ENCODE peak calls at places on chromosomes 4 and X, in four cellular contexts. One of them, this sample, is unnamed.

GRCh38 chrX:134406230-134406794 is 53.7 kb upstream of the HPRT1 start:
- DNase-seq in K562: peak; percentile 40
- DNase-seq in HepG2: no peak
- DNase-seq in GM12878: no peak
- DNase-seq in this sample: no peak

GRCh38 chrX:3371163-3371562 is 24.7 kb upstream of the MXRA5 start:
- DNase-seq in HepG2: no peak
- DNase-seq in K562: no peak
- DNase-seq in GM12878: no peak
- DNase-seq in this sample: no peak

GRCh38 chr4:105992641-105993305 is 97.5 kb downstream of the NPNT start:
- DNase-seq in K562: no peak
- DNase-seq in GM12878: no peak
- DNase-seq in HepG2: no peak
- DNase-seq in this sample: no peak

GRCh38 chr4:125115476-125115875 is 199.3 kb upstream of the FAT4 start:
- DNase-seq in HepG2: no peak
- DNase-seq in K562: no peak
- DNase-seq in GM12878: no peak
- DNase-seq in this sample: no peak

GRCh38 chr4:173411106-173411703 is 12.3 kb upstream of the SCRG1 start:
- DNase-seq in K562: no peak
- DNase-seq in HepG2: no peak
- DNase-seq in GM12878: no peak
- DNase-seq in this sample: no peak

GRCh38 chrX:132171478-132171877 is 43.7 kb upstream of the FRMD7 start:
- DNase-seq in HepG2: peak; percentile 33
- DNase-seq in K562: peak; percentile 6
- DNase-seq in GM12878: no peak
- DNase-seq in this sample: no peak

GRCh38 chr4:1834047-1834769 is 21.7 kb downstream of the LETM1 start:
- DNase-seq in GM12878: peak; percentile 55
- DNase-seq in K562: no peak
- DNase-seq in HepG2: no peak
- DNase-seq in this sample: no peak

GRCh38 chr4:138162259-138162658 is 79.9 kb downstream of the SLC7A11 start:
- DNase-seq in K562: no peak
- DNase-seq in HepG2: no peak
- DNase-seq in GM12878: no peak
- DNase-seq in this sample: no peak

GRCh38 chrX:109485470-109486340 is 3.8 kb upstream of the GUCY2F start:
- DNase-seq in K562: peak; percentile 51
- DNase-seq in GM12878: peak; percentile 34
- DNase-seq in HepG2: peak; percentile 47
- DNase-seq in this sample: peak; percentile 33

GRCh38 chrX:118502121-118502794 is 6.6 kb downstream of the DOCK11 start:
- DNase-seq in HepG2: no peak
- DNase-seq in K562: peak; percentile 32
- DNase-seq in GM12878: no peak
- DNase-seq in this sample: no peak

GRCh38 chr4:94757192-94758140 is at the start of gene BMPR1B:
- DNase-seq in GM12878: no peak
- DNase-seq in K562: no peak
- DNase-seq in HepG2: no peak
- DNase-seq in this sample: peak; percentile 24

GRCh38 chrX:120260369-120260768 is 9.8 kb downstream of the ZBTB33 start:
- DNase-seq in GM12878: no peak
- DNase-seq in HepG2: no peak
- DNase-seq in K562: no peak
- DNase-seq in this sample: no peak

GRCh38 chrX:40380649-40381488 is 199.9 kb upstream of the ATP6AP2 start:
- DNase-seq in HepG2: no peak
- DNase-seq in K562: no peak
- DNase-seq in GM12878: no peak
- DNase-seq in this sample: no peak

GRCh38 chrX:153635388-153635787 is 11.6 kb upstream of the DUSP9 start:
- DNase-seq in GM12878: no peak
- DNase-seq in K562: no peak
- DNase-seq in HepG2: no peak
- DNase-seq in this sample: no peak

GRCh38 chrX:21374994-21375794 is 976 bp downstream of the CNKSR2 start:
- DNase-seq in HepG2: no peak
- DNase-seq in GM12878: no peak
- DNase-seq in K562: no peak
- DNase-seq in this sample: peak; percentile 10

GRCh38 chr4:127533028-127533700 is 99.6 kb upstream of the INTU start:
- DNase-seq in HepG2: no peak
- DNase-seq in K562: peak; percentile 32
- DNase-seq in GM12878: no peak
- DNase-seq in this sample: no peak

GRCh38 chr4:123997116-123997515 is 600.5 kb downstream of the SPRY1 start:
- DNase-seq in HepG2: peak; percentile 3
- DNase-seq in GM12878: no peak
- DNase-seq in K562: no peak
- DNase-seq in this sample: no peak

GRCh38 chr4:4426511-4427477 is 39.9 kb downstream of the NSG1 start:
- DNase-seq in K562: no peak
- DNase-seq in GM12878: no peak
- DNase-seq in HepG2: no peak
- DNase-seq in this sample: peak; percentile 68

GRCh38 chrX:75038925-75039324 is 113.7 kb upstream of the NEXMIF start:
- DNase-seq in HepG2: peak; percentile 10
- DNase-seq in K562: no peak
- DNase-seq in GM12878: peak; percentile 11
- DNase-seq in this sample: peak; percentile 11

GRCh38 chrX:120749141-120749846 is 119.4 kb upstream of the C1GALT1C1 start:
- DNase-seq in GM12878: no peak
- DNase-seq in K562: no peak
- DNase-seq in HepG2: no peak
- DNase-seq in this sample: no peak

GRCh38 chr4:71338846-71339593 is at the start of gene SLC4A4:
- DNase-seq in GM12878: peak; percentile 70
- DNase-seq in HepG2: no peak
- DNase-seq in K562: no peak
- DNase-seq in this sample: no peak

GRCh38 chr4:8303081-8303480 is 33.5 kb downstream of the HTRA3 start:
- DNase-seq in HepG2: no peak
- DNase-seq in K562: no peak
- DNase-seq in GM12878: no peak
- DNase-seq in this sample: peak; percentile 4

GRCh38 chrX:134484039-134484438 is 24.1 kb downstream of the HPRT1 start:
- DNase-seq in K562: peak; percentile 10
- DNase-seq in GM12878: no peak
- DNase-seq in HepG2: peak; percentile 15
- DNase-seq in this sample: no peak

GRCh38 chr4:140736669-140737343 is 19.4 kb downstream of the TBC1D9 start:
- DNase-seq in HepG2: no peak
- DNase-seq in K562: no peak
- DNase-seq in GM12878: no peak
- DNase-seq in this sample: no peak

DNA sequence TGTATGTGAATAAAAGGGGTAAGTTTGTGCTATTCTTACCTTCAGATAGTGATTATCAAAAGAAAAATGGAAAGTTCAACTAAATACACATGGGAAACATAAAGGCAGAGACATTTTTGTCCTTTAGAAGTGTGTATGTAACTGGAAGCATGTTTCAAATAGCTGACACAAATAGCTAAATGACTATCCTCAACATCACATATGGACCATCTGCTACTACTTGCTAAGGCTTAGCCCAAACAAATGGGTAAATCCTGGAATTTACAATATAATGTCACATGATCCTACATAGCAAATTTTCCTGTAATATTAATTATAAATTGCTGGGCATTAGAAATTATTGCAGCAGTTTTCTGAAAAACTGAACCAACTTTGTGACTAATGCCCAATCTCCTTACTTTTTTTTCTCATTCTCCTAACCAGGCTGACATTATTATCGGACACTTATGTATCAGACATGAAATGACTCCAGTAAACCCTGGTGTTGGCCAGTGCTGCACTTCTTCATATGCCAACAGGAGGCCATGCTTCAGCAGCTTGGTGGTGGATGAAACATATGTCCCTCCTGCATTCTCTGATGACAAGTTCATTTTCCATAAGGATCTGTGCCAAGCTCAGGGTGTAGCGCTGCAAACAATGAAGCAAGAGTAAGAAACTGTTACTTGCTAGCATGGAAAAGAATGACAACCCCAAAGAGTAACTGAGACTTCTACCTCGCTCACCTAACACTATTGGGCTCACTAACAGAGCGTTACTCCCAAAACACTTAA is 16.1 kb downstream of the AFP start:
- DNase-seq in GM12878: no peak
- DNase-seq in K562: no peak
- DNase-seq in HepG2: no peak
- DNase-seq in this sample: no peak
- TF ChIP-seq NR2C2 in GM12878: no peak
- TF ChIP-seq NR2C2 in K562: no peak
- TF ChIP-seq NR2C2 in HepG2: no peak
- TF ChIP-seq NR2C2 in this sample: no peak

GRCh38 chrX:25807022-25807421 is 331.1 kb upstream of the MAGEB18 start:
- DNase-seq in K562: no peak
- DNase-seq in HepG2: no peak
- DNase-seq in GM12878: no peak
- DNase-seq in this sample: no peak

GRCh38 chrX:25805744-25806143 is 332.4 kb upstream of the MAGEB18 start:
- DNase-seq in GM12878: no peak
- DNase-seq in HepG2: no peak
- DNase-seq in K562: no peak
- DNase-seq in this sample: no peak

GRCh38 chrX:25810202-25810601 is 327.9 kb upstream of the MAGEB18 start:
- DNase-seq in HepG2: no peak
- DNase-seq in K562: no peak
- DNase-seq in GM12878: no peak
- DNase-seq in this sample: no peak
- TF ChIP-seq TCF7 in HepG2: no peak
- TF ChIP-seq TCF7 in K562: no peak
- TF ChIP-seq TCF7 in GM12878: no peak
- TF ChIP-seq TCF7 in this sample: no peak

DNA sequence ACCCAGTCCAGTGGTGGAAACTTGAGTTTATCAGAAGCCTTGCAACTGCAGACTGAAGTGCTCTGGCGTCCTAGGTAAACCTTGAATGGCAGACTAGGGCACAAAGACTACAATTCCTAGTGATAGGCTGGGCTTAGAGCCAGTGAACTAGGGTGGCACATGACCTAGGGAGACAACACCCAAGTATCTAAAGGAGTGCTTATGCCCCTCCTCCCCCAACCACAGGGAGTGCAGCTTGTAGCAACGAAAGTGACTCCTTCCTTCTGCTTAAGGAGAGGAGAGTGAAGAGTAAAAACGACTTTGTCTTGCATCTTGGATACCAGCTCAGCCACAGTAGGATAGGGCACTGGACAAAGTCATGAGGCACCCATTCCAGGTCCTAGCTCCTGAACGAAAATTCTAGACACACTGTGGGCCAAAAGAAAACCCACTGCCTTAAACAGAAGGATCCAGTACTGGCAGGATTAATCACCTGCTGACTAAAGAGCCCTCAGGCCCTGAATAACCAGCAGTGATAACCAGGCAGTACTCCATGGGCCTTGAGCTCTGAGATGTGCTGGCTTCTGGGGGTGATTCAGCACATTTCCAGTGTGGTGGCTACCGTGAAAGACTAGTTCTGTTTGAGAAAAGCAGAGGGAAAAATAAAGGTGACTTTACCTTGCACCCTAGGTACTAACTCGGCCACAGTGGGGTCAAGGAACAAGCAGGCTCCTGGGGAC is 58.7 kb upstream of the STARD8 start:
- DNase-seq in HepG2: no peak
- DNase-seq in GM12878: no peak
- DNase-seq in K562: peak; percentile 22
- DNase-seq in this sample: no peak
- TF ChIP-seq SP1 in HepG2: no peak
- TF ChIP-seq SP1 in GM12878: no peak
- TF ChIP-seq SP1 in K562: no peak
- TF ChIP-seq SP1 in this sample: no peak

DNA sequence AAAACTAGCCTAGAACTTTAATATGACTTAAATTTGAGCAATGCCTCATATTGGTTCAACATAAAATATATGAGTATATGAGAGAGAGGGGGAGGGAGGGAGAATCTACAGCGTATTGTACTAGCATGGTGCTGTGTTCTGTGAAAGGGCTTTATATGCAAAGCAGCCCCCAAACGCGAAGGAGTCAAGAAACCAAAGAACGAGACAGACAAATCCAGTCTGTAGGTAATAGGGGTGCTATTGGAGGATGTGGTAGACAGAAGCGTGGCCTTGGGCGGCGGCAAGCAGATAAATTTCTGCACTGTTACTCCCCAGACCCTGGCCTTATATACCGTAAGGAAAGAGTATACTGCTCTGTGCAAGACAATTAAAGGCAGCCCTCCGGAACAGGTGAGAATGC is 846 bp upstream of the ANXA5 start:
- DNase-seq in K562: no peak
- DNase-seq in HepG2: no peak
- DNase-seq in GM12878: no peak
- DNase-seq in this sample: no peak
- TF ChIP-seq NR2C2 in K562: no peak
- TF ChIP-seq NR2C2 in HepG2: no peak
- TF ChIP-seq NR2C2 in GM12878: no peak
- TF ChIP-seq NR2C2 in this sample: no peak

GRCh38 chr4:186300659-186301377 is 34.8 kb downstream of the F11 start:
- DNase-seq in K562: no peak
- DNase-seq in GM12878: no peak
- DNase-seq in HepG2: no peak
- DNase-seq in this sample: no peak

GRCh38 chr4:186297013-186297645 is 31.1 kb downstream of the F11 start:
- DNase-seq in HepG2: peak; percentile 32
- DNase-seq in GM12878: no peak
- DNase-seq in K562: peak; percentile 38
- DNase-seq in this sample: no peak

GRCh38 chr4:186296481-186296880 is 30.5 kb downstream of the F11 start:
- DNase-seq in HepG2: no peak
- DNase-seq in K562: no peak
- DNase-seq in GM12878: no peak
- DNase-seq in this sample: no peak

GRCh38 chr4:186299291-186299690 is 33.3 kb downstream of the F11 start:
- DNase-seq in K562: no peak
- DNase-seq in GM12878: no peak
- DNase-seq in HepG2: no peak
- DNase-seq in this sample: no peak

DNA sequence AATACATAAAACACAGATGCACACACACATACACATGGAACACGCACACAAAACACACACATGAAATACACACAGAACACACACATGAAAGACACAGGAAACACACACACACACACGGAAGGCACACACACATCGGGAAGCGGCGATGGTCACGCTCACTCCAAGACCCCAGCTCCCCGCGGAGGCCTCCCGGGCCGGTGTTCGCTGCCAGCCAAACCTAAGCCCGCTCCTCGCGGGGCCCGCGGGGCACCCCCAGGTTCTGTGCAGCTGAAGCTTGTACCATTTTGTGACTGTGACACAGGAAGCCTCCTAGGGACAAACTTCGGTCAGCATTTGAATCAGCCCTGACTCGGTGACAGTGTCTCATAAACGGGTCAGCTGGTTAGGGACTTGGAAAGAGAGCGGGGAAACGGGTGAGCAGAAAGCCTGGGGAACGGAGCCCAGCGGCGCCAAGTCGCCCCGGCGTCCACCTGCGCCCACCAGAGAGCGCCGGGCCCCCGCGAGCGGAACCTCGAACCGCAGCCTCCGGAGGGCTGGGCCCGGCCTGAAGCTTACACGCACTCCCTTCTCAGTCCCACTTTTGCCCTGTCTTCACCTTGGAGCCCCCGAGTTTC is 32.2 kb downstream of the F11 start:
- DNase-seq in HepG2: no peak
- DNase-seq in GM12878: no peak
- DNase-seq in K562: no peak
- DNase-seq in this sample: peak; percentile 42
- TF ChIP-seq TCF7 in HepG2: no peak
- TF ChIP-seq TCF7 in GM12878: no peak
- TF ChIP-seq TCF7 in K562: no peak
- TF ChIP-seq TCF7 in this sample: no peak